ENCODE peak calls at places on chromosomes 16 and 17, in seven cellular contexts. L is cardiac fibroblast, G is psoas muscle, H is A549, Q is cardiac muscle cell, F is right lobe of liver, N is right atrium auricular region. S is an unnamed sample.

GRCh38 chr17:6755731-6756184 is at the start of gene XAF1:
- DNase-seq in Q (no peak), N (no peak), F (peak), L (peak), G (peak), H (no peak), S (no peak)

GRCh38 chr17:49252148-49252682 is 21.6 kb upstream of the PHOSPHO1 start:
- DNase-seq in G (no peak), L (peak), F (no peak), Q (peak), H (no peak), N (no peak), S (no peak)

GRCh38 chr16:69131167-69131748 is 1.1 kb downstream of the CHTF8 start:
- DNase-seq in G (no peak), N (no peak), L (peak), F (no peak), Q (peak), H (peak), S (no peak)

GRCh38 chr17:19718613-19719364 is 2.4 kb upstream of the SLC47A2 start:
- DNase-seq in L (no peak), N (no peak), H (no peak), Q (no peak), F (no peak), G (peak), S (no peak)

GRCh38 chr17:38417210-38417951 is 10.9 kb upstream of the ARHGAP23 start:
- DNase-seq in F (no peak), Q (no peak), G (no peak), H (no peak), L (no peak), N (no peak), S (no peak)

GRCh38 chr17:64448665-64449512 is at the start of gene MILR1:
- DNase-seq in F (no peak), G (no peak), Q (no peak), N (peak), H (peak), L (peak), S (no peak)

GRCh38 chr17:61335845-61336655 is 63.6 kb upstream of the TBX2 start:
- DNase-seq in F (peak), Q (no peak), G (no peak), N (no peak), L (no peak), H (no peak), S (no peak)

GRCh38 chr16:25089346-25089745 is 22.2 kb upstream of the LCMT1 start:
- DNase-seq in Q (no peak), F (no peak), N (no peak), H (no peak), G (no peak), L (no peak), S (no peak)

GRCh38 chr17:27296427-27296979 is 2.6 kb downstream of the WSB1 start:
- DNase-seq in Q (no peak), G (no peak), L (peak), N (no peak), H (peak), F (no peak), S (no peak)

GRCh38 chr17:50133028-50133768 is 3.2 kb upstream of the SAMD14 start:
- DNase-seq in H (no peak), F (no peak), N (no peak), L (peak), G (peak), Q (no peak), S (peak)

GRCh38 chr17:69625449-69625848 is 211.0 kb downstream of the MAP2K6 start:
- DNase-seq in G (no peak), N (no peak), H (no peak), Q (no peak), F (no peak), L (no peak), S (no peak)

GRCh38 chr17:59506907-59507726 is 58.3 kb upstream of the DHX40 start:
- DNase-seq in F (no peak), Q (no peak), G (no peak), N (peak), H (no peak), L (peak), S (no peak)

GRCh38 chr16:56245197-56245596 is 53.9 kb downstream of the GNAO1 start:
- DNase-seq in G (no peak), N (no peak), H (no peak), L (no peak), Q (no peak), F (no peak), S (no peak)

GRCh38 chr16:27221576-27222498 is 18.5 kb downstream of the KDM8 start:
- DNase-seq in N (no peak), Q (peak), H (no peak), L (peak), G (peak), F (no peak), S (no peak)

GRCh38 chr17:73318861-73319260 is 7.1 kb upstream of the CDC42EP4 start:
- DNase-seq in L (no peak), N (no peak), G (no peak), F (no peak), Q (no peak), H (no peak), S (no peak)

GRCh38 chr17:50508573-50509460 is 578 bp downstream of the MYCBPAP start:
- DNase-seq in F (no peak), L (no peak), H (no peak), Q (no peak), G (peak), N (no peak), S (no peak)

GRCh38 chr17:57605734-57606105 is 139.4 kb downstream of the CCDC182 start:
- DNase-seq in F (no peak), G (no peak), L (no peak), Q (peak), H (no peak), N (no peak), S (no peak)

GRCh38 chr16:19184823-19185509 is 16.9 kb downstream of the SYT17 start:
- DNase-seq in G (no peak), H (no peak), Q (no peak), L (peak), F (no peak), N (no peak), S (no peak)

GRCh38 chr16:73054732-73055481 is 7.0 kb upstream of the ZFHX3 start:
- DNase-seq in G (no peak), L (peak), H (no peak), Q (no peak), N (no peak), F (no peak), S (no peak)

GRCh38 chr16:76800196-76800595 is 390.8 kb upstream of the MON1B start:
- DNase-seq in G (no peak), Q (no peak), L (no peak), N (no peak), F (no peak), H (no peak), S (no peak)
- TF ChIP-seq CTCF in G (no peak), Q (no peak), L (no peak), N (no peak), F (no peak), H (no peak), S (no peak)

GRCh38 chr16:3752984-3753383 is 35.7 kb upstream of the TRAP1 start:
- DNase-seq in G (peak), H (no peak), Q (no peak), F (no peak), L (no peak), N (no peak), S (no peak)
- TF ChIP-seq CTCF in G (peak), H (no peak), Q (no peak), F (no peak), L (no peak), N (no peak), S (no peak)

GRCh38 chr16:82034981-82035612 is at the start of gene HSD17B2:
- DNase-seq in Q (no peak), L (no peak), G (no peak), N (no peak), H (peak), F (peak), S (no peak)

GRCh38 chr16:82027629-82028035 is 7.4 kb upstream of the HSD17B2 start:
- DNase-seq in N (no peak), G (no peak), L (no peak), F (peak), H (no peak), Q (no peak), S (no peak)

GRCh38 chr16:82033683-82034300 is 1.3 kb upstream of the HSD17B2 start:
- DNase-seq in N (no peak), L (no peak), H (no peak), F (peak), Q (no peak), G (no peak), S (no peak)

GRCh38 chr16:82033006-82033405 is 2.0 kb upstream of the HSD17B2 start:
- DNase-seq in G (no peak), F (no peak), Q (no peak), N (no peak), L (no peak), H (no peak), S (no peak)

DNA sequence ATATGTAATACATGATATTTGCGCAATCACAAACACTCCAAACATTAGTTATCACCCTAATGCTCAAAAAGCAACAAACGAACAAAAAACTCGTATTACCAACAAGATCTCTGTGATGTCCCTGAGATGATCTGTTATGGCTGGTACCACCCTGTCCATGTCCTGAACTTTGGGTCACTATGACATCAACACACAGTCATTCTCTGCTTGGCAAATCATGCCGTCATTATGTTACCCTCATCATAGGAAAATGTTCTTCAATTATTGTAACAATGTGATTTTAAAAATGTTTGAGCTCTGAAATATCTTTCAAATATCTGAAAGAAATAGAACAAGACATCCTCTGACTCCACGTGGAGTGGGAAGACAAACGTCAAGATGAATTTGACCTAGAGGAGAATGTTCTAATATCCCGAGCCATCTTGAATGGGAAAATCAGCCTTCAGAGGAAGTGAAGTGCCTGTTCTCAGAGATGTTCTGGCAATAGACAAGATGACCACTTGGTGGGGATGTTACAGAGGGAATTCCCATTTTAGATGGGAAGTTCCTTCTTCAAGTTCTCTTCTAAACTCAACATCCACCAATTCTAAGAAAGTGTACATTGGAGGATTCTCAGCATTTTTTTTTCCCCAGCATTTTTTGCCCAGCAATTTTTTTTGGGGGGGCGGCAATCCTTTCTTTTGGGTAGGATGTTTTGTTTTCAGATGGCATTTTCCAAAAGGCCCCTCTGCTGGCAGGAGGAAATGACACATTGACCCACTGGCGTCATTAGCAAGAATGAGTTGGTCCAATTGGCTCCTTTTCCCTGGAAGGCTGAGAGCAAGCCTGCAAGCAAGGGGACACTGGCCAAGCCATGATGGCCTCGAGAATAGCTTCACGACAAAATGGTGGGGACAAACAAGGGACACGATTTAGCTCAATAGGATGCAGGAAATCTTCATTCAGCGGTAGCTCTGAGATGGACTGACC is 3.7 kb upstream of the HSD17B2 start:
- DNase-seq in G (no peak), Q (peak), L (peak), N (no peak), F (no peak), H (peak), S (no peak)
- TF ChIP-seq CTCF in G (peak), Q (peak), L (peak), N (peak), F (peak), H (peak), S (no peak)

GRCh38 chr17:71118039-71118438 is 948.7 kb downstream of the KCNJ2 start:
- DNase-seq in Q (peak), H (peak), L (no peak), F (no peak), N (no peak), G (no peak), S (no peak)
- TF ChIP-seq CTCF in Q (peak), H (peak), L (no peak), F (peak), N (peak), G (peak), S (no peak)

S was measured in glutamatergic neuron.